ENCODE peak calls at places on chromosomes 11 and 22, in six cellular contexts. Q is D341Med; O is adipocyte; Y is stimulated activated naive B cell treated with anti-CD40 and anti-IgM and Interleukin-4, amounts not matched to agents 10 μg/mL and 1 μg/mL and 100 μg/mL, for 72 hours; W is M059J; R is endothelial cell. L is an unnamed sample.

GRCh38 chr22:25488244-25489020 is 76.0 kb upstream of the GRK3 start:
- DNase-seq in O (peak), R (no peak), Y (peak), W (peak), Q (no peak), L (peak)

GRCh38 chr11:116515666-116516184 is 257.1 kb downstream of the BUD13 start:
- DNase-seq in R (no peak), W (no peak), Q (no peak), O (no peak), Y (no peak), L (no peak)

GRCh38 chr11:31493235-31493634 is 16.2 kb downstream of the IMMP1L start:
- DNase-seq in O (no peak), W (no peak), Y (no peak), Q (no peak), R (no peak), L (no peak)

GRCh38 chr11:80462211-80462610 is 1021.4 kb upstream of the TENM4 start:
- DNase-seq in O (no peak), Y (no peak), Q (no peak), R (no peak), W (peak), L (no peak)

GRCh38 chr11:78351193-78351592 is 66.4 kb downstream of the GAB2 start:
- DNase-seq in O (no peak), Y (no peak), W (no peak), R (no peak), Q (no peak), L (no peak)

GRCh38 chr11:124717421-124717785 is 22.3 kb upstream of the NRGN start:
- DNase-seq in W (peak), Y (no peak), O (no peak), Q (no peak), R (no peak), L (no peak)

GRCh38 chr11:99063331-99063730 is 42.6 kb downstream of the CNTN5 start:
- DNase-seq in Q (no peak), R (no peak), Y (no peak), O (no peak), W (no peak), L (no peak)

GRCh38 chr22:50008151-50009040 is 4.2 kb downstream of the IL17REL start:
- DNase-seq in Q (no peak), Y (no peak), R (no peak), W (no peak), O (no peak), L (no peak)

GRCh38 chr11:20360650-20361049 is 2.9 kb upstream of the HTATIP2 start:
- DNase-seq in O (no peak), Y (peak), Q (no peak), W (peak), R (no peak), L (no peak)

GRCh38 chr22:27435839-27436581 is 365.5 kb downstream of the MN1 start:
- DNase-seq in O (peak), Q (no peak), R (peak), Y (no peak), W (no peak), L (peak)

GRCh38 chr11:11841605-11842425 is at the start of gene USP47:
- DNase-seq in W (peak), Q (peak), O (peak), R (peak), Y (peak), L (peak)

GRCh38 chr11:131033151-131033651 is 116.9 kb upstream of the SNX19 start:
- DNase-seq in O (peak), R (no peak), Q (no peak), Y (no peak), W (peak), L (no peak)

GRCh38 chr11:795638-796564 is 2.2 kb downstream of the SLC25A22 start:
- DNase-seq in W (peak), Q (peak), Y (peak), O (peak), R (no peak), L (peak)

GRCh38 chr11:14124886-14125285 is 162.4 kb downstream of the SPON1 start:
- DNase-seq in Y (no peak), O (no peak), R (no peak), W (no peak), Q (no peak), L (no peak)

GRCh38 chr11:124898711-124899110 is 1.0 kb upstream of the ROBO4 start:
- DNase-seq in W (no peak), R (peak), Q (peak), Y (no peak), O (peak), L (peak)

GRCh38 chr11:29261831-29262230 is 755.0 kb downstream of the KCNA4 start:
- DNase-seq in Y (no peak), Q (no peak), W (no peak), O (no peak), R (no peak), L (no peak)

GRCh38 chr22:37020192-37020479 is 594 bp downstream of the MPST start:
- DNase-seq in R (no peak), Y (no peak), Q (no peak), O (peak), W (peak), L (no peak)

GRCh38 chr22:26658671-26659478 is 1.5 kb downstream of the MIAT start:
- DNase-seq in Q (peak), O (peak), Y (peak), R (peak), W (peak), L (peak)

GRCh38 chr22:28810839-28811491 is 10.6 kb upstream of the XBP1 start:
- DNase-seq in W (no peak), Q (no peak), R (no peak), O (no peak), Y (no peak), L (no peak)

GRCh38 chr22:37896181-37896592 is 9.9 kb upstream of the MICALL1 start:
- DNase-seq in Y (no peak), R (peak), W (no peak), Q (no peak), O (no peak), L (no peak)

GRCh38 chr11:61472868-61473267 is 35.7 kb upstream of the LRRC10B start:
- DNase-seq in R (no peak), Y (no peak), O (no peak), W (no peak), Q (no peak), L (peak)

GRCh38 chr11:67006029-67006884 is 16.7 kb upstream of the SYT12 start:
- DNase-seq in O (no peak), R (no peak), Y (no peak), Q (peak), W (peak), L (no peak)

GRCh38 chr22:19663821-19664325 is 50.4 kb upstream of the SEPTIN5 start:
- DNase-seq in W (no peak), O (peak), Y (no peak), R (no peak), Q (peak), L (peak)

GRCh38 chr11:43968719-43969118 is 26.3 kb downstream of the C11orf96 start:
- DNase-seq in R (no peak), W (no peak), Y (no peak), O (no peak), Q (no peak), L (no peak)

GRCh38 chr11:70826950-70827349 is 425.4 kb downstream of the SHANK2 start:
- DNase-seq in Q (no peak), R (no peak), Y (no peak), W (no peak), O (no peak), L (no peak)

GRCh38 chr11:134476435-134477021 is 64.5 kb upstream of the B3GAT1 start:
- DNase-seq in Y (no peak), Q (no peak), W (peak), O (no peak), R (peak), L (no peak)

GRCh38 chr11:2498750-2499149 is 53.9 kb downstream of the KCNQ1 start:
- DNase-seq in R (no peak), Y (no peak), O (no peak), W (no peak), Q (no peak), L (no peak)

GRCh38 chr11:44564653-44565007 is 833 bp upstream of the CD82 start:
- DNase-seq in O (peak), W (peak), Q (no peak), Y (no peak), R (no peak), L (peak)

GRCh38 chr11:47846998-47847397 is 1.2 kb downstream of the NUP160 start:
- DNase-seq in O (no peak), R (no peak), W (no peak), Y (no peak), Q (no peak), L (no peak)

GRCh38 chr11:2738551-2739431 is 39.0 kb upstream of the KCNQ1OT1 start:
- DNase-seq in O (no peak), Q (no peak), Y (no peak), R (no peak), W (no peak), L (no peak)

GRCh38 chr22:29030618-29031235 is 30.9 kb downstream of the C22orf31 start:
- DNase-seq in W (peak), O (peak), Q (peak), Y (no peak), R (peak), L (peak)

L was measured in ovary.